ENCODE peak calls at places on chromosomes 5 and 9, in seven cellular contexts. One of them, this sample, is unnamed.
A peak's percentile ranks its signal among the peaks of the same experiment; 100 is the strongest.

GRCh38 chr9:121528642-121529041 is 29.0 kb upstream of the GGTA1 start:
- DNase-seq in GM10248: no peak
- DNase-seq in tibial nerve: no peak
- DNase-seq in stimulated activated CD4-positive, alpha-beta T cell treated with anti-CD3 and anti-CD28 coated beads, Interleukin-1b, Interleukin-23, amount 100 ng/mL, for 24 hours: no peak
- DNase-seq in stomach: no peak
- DNase-seq in HT-29: no peak
- DNase-seq in PC-9: no peak
- DNase-seq in this sample: no peak

GRCh38 chr5:15003511-15003920 is 131.9 kb upstream of the ANKH start:
- DNase-seq in GM10248: peak; percentile 62
- DNase-seq in tibial nerve: peak; percentile 47
- DNase-seq in stimulated activated CD4-positive, alpha-beta T cell treated with anti-CD3 and anti-CD28 coated beads, Interleukin-1b, Interleukin-23, amount 100 ng/mL, for 24 hours: peak; percentile 33
- DNase-seq in stomach: peak; percentile 56
- DNase-seq in HT-29: peak; percentile 89
- DNase-seq in PC-9: peak; percentile 51
- DNase-seq in this sample: peak; percentile 57

GRCh38 chr5:53373420-53374188 is 106.8 kb upstream of the FST start:
- DNase-seq in GM10248: no peak
- DNase-seq in tibial nerve: no peak
- DNase-seq in stimulated activated CD4-positive, alpha-beta T cell treated with anti-CD3 and anti-CD28 coated beads, Interleukin-1b, Interleukin-23, amount 100 ng/mL, for 24 hours: no peak
- DNase-seq in stomach: no peak
- DNase-seq in HT-29: no peak
- DNase-seq in PC-9: no peak
- DNase-seq in this sample: no peak

GRCh38 chr5:91379602-91380490 is 3.3 kb downstream of the ARRDC3 start:
- DNase-seq in GM10248: peak; percentile 87
- DNase-seq in tibial nerve: peak; percentile 88
- DNase-seq in stimulated activated CD4-positive, alpha-beta T cell treated with anti-CD3 and anti-CD28 coated beads, Interleukin-1b, Interleukin-23, amount 100 ng/mL, for 24 hours: peak; percentile 92
- DNase-seq in stomach: peak; percentile 97
- DNase-seq in HT-29: peak; percentile 95
- DNase-seq in PC-9: peak; percentile 82
- DNase-seq in this sample: peak; percentile 96

GRCh38 chr9:6239048-6239461 is 23.4 kb downstream of the IL33 start:
- DNase-seq in GM10248: no peak
- DNase-seq in tibial nerve: no peak
- DNase-seq in stimulated activated CD4-positive, alpha-beta T cell treated with anti-CD3 and anti-CD28 coated beads, Interleukin-1b, Interleukin-23, amount 100 ng/mL, for 24 hours: no peak
- DNase-seq in stomach: no peak
- DNase-seq in HT-29: peak; percentile 16
- DNase-seq in PC-9: no peak
- DNase-seq in this sample: no peak

GRCh38 chr5:56475689-56476486 is 242.8 kb upstream of the ANKRD55 start:
- DNase-seq in GM10248: no peak
- DNase-seq in tibial nerve: no peak
- DNase-seq in stimulated activated CD4-positive, alpha-beta T cell treated with anti-CD3 and anti-CD28 coated beads, Interleukin-1b, Interleukin-23, amount 100 ng/mL, for 24 hours: no peak
- DNase-seq in stomach: no peak
- DNase-seq in HT-29: no peak
- DNase-seq in PC-9: no peak
- DNase-seq in this sample: no peak

GRCh38 chr9:133863193-133863592 is 125.0 kb upstream of the SARDH start:
- DNase-seq in GM10248: no peak
- DNase-seq in tibial nerve: no peak
- DNase-seq in stimulated activated CD4-positive, alpha-beta T cell treated with anti-CD3 and anti-CD28 coated beads, Interleukin-1b, Interleukin-23, amount 100 ng/mL, for 24 hours: no peak
- DNase-seq in stomach: no peak
- DNase-seq in HT-29: no peak
- DNase-seq in PC-9: no peak
- DNase-seq in this sample: no peak

GRCh38 chr9:120294003-120294402 is 286.0 kb downstream of the CDK5RAP2 start:
- DNase-seq in GM10248: no peak
- DNase-seq in tibial nerve: no peak
- DNase-seq in stimulated activated CD4-positive, alpha-beta T cell treated with anti-CD3 and anti-CD28 coated beads, Interleukin-1b, Interleukin-23, amount 100 ng/mL, for 24 hours: no peak
- DNase-seq in stomach: no peak
- DNase-seq in HT-29: no peak
- DNase-seq in PC-9: no peak
- DNase-seq in this sample: no peak

GRCh38 chr5:75366787-75367186 is 29.8 kb downstream of the HMGCR start:
- DNase-seq in GM10248: peak; percentile 49
- DNase-seq in tibial nerve: no peak
- DNase-seq in stimulated activated CD4-positive, alpha-beta T cell treated with anti-CD3 and anti-CD28 coated beads, Interleukin-1b, Interleukin-23, amount 100 ng/mL, for 24 hours: no peak
- DNase-seq in stomach: no peak
- DNase-seq in HT-29: no peak
- DNase-seq in PC-9: no peak
- DNase-seq in this sample: no peak

GRCh38 chr5:168030911-168031310 is 260.5 kb upstream of the WWC1 start:
- DNase-seq in GM10248: no peak
- DNase-seq in tibial nerve: no peak
- DNase-seq in stimulated activated CD4-positive, alpha-beta T cell treated with anti-CD3 and anti-CD28 coated beads, Interleukin-1b, Interleukin-23, amount 100 ng/mL, for 24 hours: no peak
- DNase-seq in stomach: no peak
- DNase-seq in HT-29: no peak
- DNase-seq in PC-9: no peak
- DNase-seq in this sample: no peak

GRCh38 chr5:39361306-39361705 is 3.0 kb downstream of the C9 start:
- DNase-seq in GM10248: no peak
- DNase-seq in tibial nerve: no peak
- DNase-seq in stimulated activated CD4-positive, alpha-beta T cell treated with anti-CD3 and anti-CD28 coated beads, Interleukin-1b, Interleukin-23, amount 100 ng/mL, for 24 hours: no peak
- DNase-seq in stomach: no peak
- DNase-seq in HT-29: no peak
- DNase-seq in PC-9: peak; percentile 21
- DNase-seq in this sample: no peak

GRCh38 chr5:33721491-33722245 is 170.1 kb downstream of the ADAMTS12 start:
- DNase-seq in GM10248: no peak
- DNase-seq in tibial nerve: no peak
- DNase-seq in stimulated activated CD4-positive, alpha-beta T cell treated with anti-CD3 and anti-CD28 coated beads, Interleukin-1b, Interleukin-23, amount 100 ng/mL, for 24 hours: no peak
- DNase-seq in stomach: no peak
- DNase-seq in HT-29: no peak
- DNase-seq in PC-9: no peak
- DNase-seq in this sample: no peak

GRCh38 chr9:96487949-96488348 is 38.0 kb downstream of the HABP4 start:
- DNase-seq in GM10248: no peak
- DNase-seq in tibial nerve: no peak
- DNase-seq in stimulated activated CD4-positive, alpha-beta T cell treated with anti-CD3 and anti-CD28 coated beads, Interleukin-1b, Interleukin-23, amount 100 ng/mL, for 24 hours: no peak
- DNase-seq in stomach: no peak
- DNase-seq in HT-29: no peak
- DNase-seq in PC-9: no peak
- DNase-seq in this sample: no peak

GRCh38 chr5:142145106-142145900 is 36.7 kb downstream of the NDFIP1 start:
- DNase-seq in GM10248: peak; percentile 50
- DNase-seq in tibial nerve: peak; percentile 56
- DNase-seq in stimulated activated CD4-positive, alpha-beta T cell treated with anti-CD3 and anti-CD28 coated beads, Interleukin-1b, Interleukin-23, amount 100 ng/mL, for 24 hours: peak; percentile 45
- DNase-seq in stomach: peak; percentile 66
- DNase-seq in HT-29: peak; percentile 88
- DNase-seq in PC-9: peak; percentile 44
- DNase-seq in this sample: no peak

GRCh38 chr5:36215910-36216309 is 25.8 kb downstream of the NADK2 start:
- DNase-seq in GM10248: no peak
- DNase-seq in tibial nerve: no peak
- DNase-seq in stimulated activated CD4-positive, alpha-beta T cell treated with anti-CD3 and anti-CD28 coated beads, Interleukin-1b, Interleukin-23, amount 100 ng/mL, for 24 hours: no peak
- DNase-seq in stomach: no peak
- DNase-seq in HT-29: no peak
- DNase-seq in PC-9: no peak
- DNase-seq in this sample: no peak

GRCh38 chr9:89191004-89191403 is 12.4 kb upstream of the SHC3 start:
- DNase-seq in GM10248: no peak
- DNase-seq in tibial nerve: no peak
- DNase-seq in stimulated activated CD4-positive, alpha-beta T cell treated with anti-CD3 and anti-CD28 coated beads, Interleukin-1b, Interleukin-23, amount 100 ng/mL, for 24 hours: no peak
- DNase-seq in stomach: no peak
- DNase-seq in HT-29: peak; percentile 4
- DNase-seq in PC-9: no peak
- DNase-seq in this sample: no peak

GRCh38 chr9:117957267-117957666 is 253.1 kb downstream of the TLR4 start:
- DNase-seq in GM10248: no peak
- DNase-seq in tibial nerve: no peak
- DNase-seq in stimulated activated CD4-positive, alpha-beta T cell treated with anti-CD3 and anti-CD28 coated beads, Interleukin-1b, Interleukin-23, amount 100 ng/mL, for 24 hours: no peak
- DNase-seq in stomach: peak; percentile 44
- DNase-seq in HT-29: no peak
- DNase-seq in PC-9: no peak
- DNase-seq in this sample: no peak

GRCh38 chr5:116514521-116514920 is 60.1 kb downstream of the SEMA6A start:
- DNase-seq in GM10248: no peak
- DNase-seq in tibial nerve: no peak
- DNase-seq in stimulated activated CD4-positive, alpha-beta T cell treated with anti-CD3 and anti-CD28 coated beads, Interleukin-1b, Interleukin-23, amount 100 ng/mL, for 24 hours: no peak
- DNase-seq in stomach: no peak
- DNase-seq in HT-29: no peak
- DNase-seq in PC-9: no peak
- DNase-seq in this sample: no peak

GRCh38 chr9:91905958-91906585 is 44.0 kb downstream of the ROR2 start:
- DNase-seq in GM10248: peak; percentile 46
- DNase-seq in tibial nerve: no peak
- DNase-seq in stimulated activated CD4-positive, alpha-beta T cell treated with anti-CD3 and anti-CD28 coated beads, Interleukin-1b, Interleukin-23, amount 100 ng/mL, for 24 hours: peak; percentile 1
- DNase-seq in stomach: peak; percentile 45
- DNase-seq in HT-29: no peak
- DNase-seq in PC-9: no peak
- DNase-seq in this sample: no peak

GRCh38 chr9:33211695-33212393 is 28.1 kb upstream of the SPINK4 start:
- DNase-seq in GM10248: no peak
- DNase-seq in tibial nerve: no peak
- DNase-seq in stimulated activated CD4-positive, alpha-beta T cell treated with anti-CD3 and anti-CD28 coated beads, Interleukin-1b, Interleukin-23, amount 100 ng/mL, for 24 hours: no peak
- DNase-seq in stomach: no peak
- DNase-seq in HT-29: peak; percentile 79
- DNase-seq in PC-9: peak; percentile 90
- DNase-seq in this sample: no peak

GRCh38 chr9:71858812-71859211 is 52.2 kb downstream of the ABHD17B start:
- DNase-seq in GM10248: peak; percentile 29
- DNase-seq in tibial nerve: no peak
- DNase-seq in stimulated activated CD4-positive, alpha-beta T cell treated with anti-CD3 and anti-CD28 coated beads, Interleukin-1b, Interleukin-23, amount 100 ng/mL, for 24 hours: no peak
- DNase-seq in stomach: no peak
- DNase-seq in HT-29: no peak
- DNase-seq in PC-9: no peak
- DNase-seq in this sample: no peak

GRCh38 chr9:135905380-135906282 is 1.7 kb downstream of the CAMSAP1 start:
- DNase-seq in GM10248: no peak
- DNase-seq in tibial nerve: no peak
- DNase-seq in stimulated activated CD4-positive, alpha-beta T cell treated with anti-CD3 and anti-CD28 coated beads, Interleukin-1b, Interleukin-23, amount 100 ng/mL, for 24 hours: peak; percentile 69
- DNase-seq in stomach: peak; percentile 35
- DNase-seq in HT-29: peak; percentile 48
- DNase-seq in PC-9: peak; percentile 82
- DNase-seq in this sample: no peak

GRCh38 chr5:19853616-19854240 is 134.3 kb downstream of the CDH18 start:
- DNase-seq in GM10248: no peak
- DNase-seq in tibial nerve: no peak
- DNase-seq in stimulated activated CD4-positive, alpha-beta T cell treated with anti-CD3 and anti-CD28 coated beads, Interleukin-1b, Interleukin-23, amount 100 ng/mL, for 24 hours: no peak
- DNase-seq in stomach: no peak
- DNase-seq in HT-29: no peak
- DNase-seq in PC-9: no peak
- DNase-seq in this sample: no peak

GRCh38 chr9:130448035-130448624 is 3.4 kb downstream of the ASS1 start:
- DNase-seq in GM10248: no peak
- DNase-seq in tibial nerve: no peak
- DNase-seq in stimulated activated CD4-positive, alpha-beta T cell treated with anti-CD3 and anti-CD28 coated beads, Interleukin-1b, Interleukin-23, amount 100 ng/mL, for 24 hours: no peak
- DNase-seq in stomach: no peak
- DNase-seq in HT-29: no peak
- DNase-seq in PC-9: no peak
- DNase-seq in this sample: no peak

GRCh38 chr5:139523635-139524445 is 37.3 kb upstream of the UBE2D2 start:
- DNase-seq in GM10248: no peak
- DNase-seq in tibial nerve: no peak
- DNase-seq in stimulated activated CD4-positive, alpha-beta T cell treated with anti-CD3 and anti-CD28 coated beads, Interleukin-1b, Interleukin-23, amount 100 ng/mL, for 24 hours: no peak
- DNase-seq in stomach: no peak
- DNase-seq in HT-29: no peak
- DNase-seq in PC-9: no peak
- DNase-seq in this sample: no peak

This sample was measured in pancreas.